ENCODE peak calls at places on chromosomes 11 and 22, in seven cellular contexts. One of them, this sample, is unnamed.

GRCh38 chr22:50249382-50250248 is 1.4 kb downstream of the HDAC10 start:
- DNase-seq in foreskin keratinocyte: no peak
- DNase-seq in osteocyte: no peak
- DNase-seq in foreskin fibroblast: no peak
- DNase-seq in adrenal gland: no peak
- DNase-seq in psoas muscle: no peak
- DNase-seq in K562: no peak
- DNase-seq in this sample: no peak

GRCh38 chr22:46545041-46545796 is 7.8 kb upstream of the CELSR1 start:
- DNase-seq in foreskin keratinocyte: no peak
- DNase-seq in adrenal gland: no peak
- DNase-seq in osteocyte: no peak
- DNase-seq in psoas muscle: no peak
- DNase-seq in foreskin fibroblast: peak
- DNase-seq in K562: no peak
- DNase-seq in this sample: no peak

GRCh38 chr22:42693763-42694683 is 26.6 kb downstream of the A4GALT start:
- DNase-seq in foreskin keratinocyte: no peak
- DNase-seq in psoas muscle: no peak
- DNase-seq in adrenal gland: no peak
- DNase-seq in K562: no peak
- DNase-seq in osteocyte: no peak
- DNase-seq in foreskin fibroblast: no peak
- DNase-seq in this sample: no peak

GRCh38 chr22:49638788-49639187 is 188.9 kb downstream of the BRD1 start:
- DNase-seq in foreskin keratinocyte: no peak
- DNase-seq in K562: no peak
- DNase-seq in adrenal gland: peak
- DNase-seq in osteocyte: no peak
- DNase-seq in psoas muscle: no peak
- DNase-seq in foreskin fibroblast: peak
- DNase-seq in this sample: no peak

GRCh38 chr22:29478326-29479276 is 1.4 kb upstream of the NEFH start:
- DNase-seq in K562: peak
- DNase-seq in adrenal gland: peak
- DNase-seq in foreskin keratinocyte: no peak
- DNase-seq in foreskin fibroblast: peak
- DNase-seq in osteocyte: no peak
- DNase-seq in psoas muscle: no peak
- DNase-seq in this sample: no peak

GRCh38 chr11:89458646-89459045 is 32.5 kb downstream of the NOX4 start:
- DNase-seq in foreskin fibroblast: peak
- DNase-seq in foreskin keratinocyte: no peak
- DNase-seq in adrenal gland: no peak
- DNase-seq in K562: no peak
- DNase-seq in osteocyte: no peak
- DNase-seq in psoas muscle: no peak
- DNase-seq in this sample: no peak

GRCh38 chr11:16977136-16978020 is 36.8 kb downstream of the PLEKHA7 start:
- DNase-seq in foreskin keratinocyte: no peak
- DNase-seq in adrenal gland: no peak
- DNase-seq in K562: no peak
- DNase-seq in foreskin fibroblast: no peak
- DNase-seq in psoas muscle: no peak
- DNase-seq in osteocyte: no peak
- DNase-seq in this sample: no peak

GRCh38 chr11:63502252-63502820 is 3.5 kb upstream of the LGALS12 start:
- DNase-seq in foreskin fibroblast: no peak
- DNase-seq in osteocyte: no peak
- DNase-seq in K562: no peak
- DNase-seq in psoas muscle: no peak
- DNase-seq in adrenal gland: no peak
- DNase-seq in foreskin keratinocyte: no peak
- DNase-seq in this sample: no peak

GRCh38 chr11:131851951-131852350 is 481.5 kb downstream of the NTM start:
- DNase-seq in foreskin fibroblast: no peak
- DNase-seq in psoas muscle: no peak
- DNase-seq in foreskin keratinocyte: no peak
- DNase-seq in K562: no peak
- DNase-seq in osteocyte: no peak
- DNase-seq in adrenal gland: no peak
- DNase-seq in this sample: no peak

GRCh38 chr11:128152796-128153696 is 434.3 kb downstream of the ETS1 start:
- DNase-seq in foreskin fibroblast: no peak
- DNase-seq in osteocyte: no peak
- DNase-seq in adrenal gland: no peak
- DNase-seq in psoas muscle: no peak
- DNase-seq in foreskin keratinocyte: no peak
- DNase-seq in K562: no peak
- DNase-seq in this sample: no peak

GRCh38 chr11:62201376-62201775 is 7.1 kb upstream of the SCGB2A1 start:
- DNase-seq in osteocyte: no peak
- DNase-seq in K562: no peak
- DNase-seq in adrenal gland: no peak
- DNase-seq in foreskin fibroblast: no peak
- DNase-seq in psoas muscle: no peak
- DNase-seq in foreskin keratinocyte: no peak
- DNase-seq in this sample: no peak

GRCh38 chr11:132158091-132158490 is 787.7 kb downstream of the NTM start:
- DNase-seq in osteocyte: no peak
- DNase-seq in K562: no peak
- DNase-seq in foreskin fibroblast: peak
- DNase-seq in adrenal gland: no peak
- DNase-seq in foreskin keratinocyte: no peak
- DNase-seq in psoas muscle: no peak
- DNase-seq in this sample: no peak

GRCh38 chr22:37932401-37932800 is 21.0 kb downstream of the C22orf23 start:
- DNase-seq in adrenal gland: no peak
- DNase-seq in foreskin keratinocyte: no peak
- DNase-seq in psoas muscle: no peak
- DNase-seq in K562: no peak
- DNase-seq in osteocyte: no peak
- DNase-seq in foreskin fibroblast: no peak
- DNase-seq in this sample: no peak

GRCh38 chr22:37929390-37929789 is 23.3 kb downstream of the MICALL1 start:
- DNase-seq in K562: no peak
- DNase-seq in osteocyte: no peak
- DNase-seq in foreskin fibroblast: no peak
- DNase-seq in adrenal gland: no peak
- DNase-seq in foreskin keratinocyte: no peak
- DNase-seq in psoas muscle: no peak
- DNase-seq in this sample: no peak

GRCh38 chr22:37931893-37932389 is 21.5 kb downstream of the C22orf23 start:
- DNase-seq in psoas muscle: no peak
- DNase-seq in foreskin fibroblast: no peak
- DNase-seq in adrenal gland: no peak
- DNase-seq in K562: no peak
- DNase-seq in osteocyte: no peak
- DNase-seq in foreskin keratinocyte: no peak
- DNase-seq in this sample: no peak

GRCh38 chr22:37930270-37930951 is 23.0 kb downstream of the C22orf23 start:
- DNase-seq in foreskin keratinocyte: no peak
- DNase-seq in psoas muscle: no peak
- DNase-seq in osteocyte: no peak
- DNase-seq in adrenal gland: peak
- DNase-seq in foreskin fibroblast: peak
- DNase-seq in K562: no peak
- DNase-seq in this sample: no peak

DNA sequence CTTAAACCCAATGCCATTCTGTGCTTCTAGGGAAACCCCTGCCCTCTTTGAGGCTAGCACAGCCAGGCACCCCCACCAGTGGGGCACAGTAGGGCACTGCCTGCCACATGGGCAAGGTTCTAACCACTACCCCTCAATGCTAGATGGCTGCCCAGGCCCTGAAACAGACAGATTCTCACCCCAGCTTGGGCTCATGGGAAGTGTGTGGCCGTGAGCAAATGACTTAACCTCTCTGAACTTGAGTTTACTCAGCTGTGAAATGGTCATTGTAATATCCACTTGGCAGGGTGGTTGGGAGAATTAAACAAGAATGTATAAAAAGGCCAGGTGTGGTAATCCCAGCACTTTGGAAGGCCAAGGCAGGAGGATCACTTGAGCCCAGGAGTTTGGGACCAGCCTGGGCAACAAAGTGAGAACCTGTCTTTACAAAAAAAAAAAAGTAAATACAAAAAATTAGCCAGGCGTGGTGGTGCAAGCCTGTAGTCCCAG is 22.4 kb downstream of the C22orf23 start:
- DNase-seq in foreskin fibroblast: no peak
- DNase-seq in psoas muscle: no peak
- DNase-seq in adrenal gland: no peak
- DNase-seq in osteocyte: no peak
- DNase-seq in K562: no peak
- DNase-seq in foreskin keratinocyte: no peak
- DNase-seq in this sample: no peak
- TF ChIP-seq CTCF in foreskin fibroblast: no peak
- TF ChIP-seq CTCF in psoas muscle: no peak
- TF ChIP-seq CTCF in adrenal gland: no peak
- TF ChIP-seq CTCF in osteocyte: peak
- TF ChIP-seq CTCF in K562: no peak
- TF ChIP-seq CTCF in foreskin keratinocyte: no peak
- TF ChIP-seq CTCF in this sample: no peak

DNA sequence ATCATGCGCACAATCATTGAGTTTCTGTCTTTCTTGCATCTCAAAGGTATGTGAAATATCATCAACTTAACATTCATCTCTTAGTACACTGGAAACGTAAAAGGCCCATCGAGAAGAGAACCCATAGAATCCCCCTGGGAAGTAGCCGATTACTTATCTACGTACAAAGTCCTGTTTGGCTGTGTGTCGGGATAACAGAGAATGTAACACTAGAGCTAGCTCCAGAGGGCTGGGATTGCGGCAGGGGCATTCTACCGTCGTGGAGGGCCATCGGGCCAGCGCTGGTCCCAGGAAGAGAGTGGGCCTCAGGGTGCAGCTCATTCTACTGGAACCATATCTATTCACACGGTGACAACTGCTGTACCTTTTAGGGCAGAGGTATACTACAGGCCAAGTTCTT is 4.5 kb downstream of the GAL start:
- DNase-seq in psoas muscle: no peak
- DNase-seq in foreskin fibroblast: no peak
- DNase-seq in foreskin keratinocyte: no peak
- DNase-seq in K562: no peak
- DNase-seq in osteocyte: no peak
- DNase-seq in adrenal gland: no peak
- DNase-seq in this sample: no peak
- TF ChIP-seq CTCF in psoas muscle: no peak
- TF ChIP-seq CTCF in foreskin fibroblast: no peak
- TF ChIP-seq CTCF in foreskin keratinocyte: no peak
- TF ChIP-seq CTCF in K562: no peak
- TF ChIP-seq CTCF in osteocyte: no peak
- TF ChIP-seq CTCF in adrenal gland: no peak
- TF ChIP-seq CTCF in this sample: no peak

GRCh38 chr11:57484141-57484710 is 23.9 kb downstream of the RTN4RL2 start:
- DNase-seq in psoas muscle: no peak
- DNase-seq in K562: no peak
- DNase-seq in foreskin keratinocyte: no peak
- DNase-seq in adrenal gland: no peak
- DNase-seq in osteocyte: no peak
- DNase-seq in foreskin fibroblast: no peak
- DNase-seq in this sample: no peak

GRCh38 chr11:57483570-57483934 is 23.2 kb downstream of the RTN4RL2 start:
- DNase-seq in foreskin keratinocyte: no peak
- DNase-seq in foreskin fibroblast: no peak
- DNase-seq in osteocyte: no peak
- DNase-seq in psoas muscle: no peak
- DNase-seq in adrenal gland: no peak
- DNase-seq in K562: no peak
- DNase-seq in this sample: no peak

GRCh38 chr11:57481315-57481714 is 21.0 kb downstream of the RTN4RL2 start:
- DNase-seq in foreskin keratinocyte: no peak
- DNase-seq in psoas muscle: no peak
- DNase-seq in adrenal gland: no peak
- DNase-seq in foreskin fibroblast: no peak
- DNase-seq in osteocyte: no peak
- DNase-seq in K562: no peak
- DNase-seq in this sample: no peak

GRCh38 chr11:57481915-57482781 is 21.8 kb downstream of the RTN4RL2 start:
- DNase-seq in psoas muscle: no peak
- DNase-seq in foreskin keratinocyte: no peak
- DNase-seq in foreskin fibroblast: no peak
- DNase-seq in adrenal gland: no peak
- DNase-seq in osteocyte: no peak
- DNase-seq in K562: no peak
- DNase-seq in this sample: no peak

DNA sequence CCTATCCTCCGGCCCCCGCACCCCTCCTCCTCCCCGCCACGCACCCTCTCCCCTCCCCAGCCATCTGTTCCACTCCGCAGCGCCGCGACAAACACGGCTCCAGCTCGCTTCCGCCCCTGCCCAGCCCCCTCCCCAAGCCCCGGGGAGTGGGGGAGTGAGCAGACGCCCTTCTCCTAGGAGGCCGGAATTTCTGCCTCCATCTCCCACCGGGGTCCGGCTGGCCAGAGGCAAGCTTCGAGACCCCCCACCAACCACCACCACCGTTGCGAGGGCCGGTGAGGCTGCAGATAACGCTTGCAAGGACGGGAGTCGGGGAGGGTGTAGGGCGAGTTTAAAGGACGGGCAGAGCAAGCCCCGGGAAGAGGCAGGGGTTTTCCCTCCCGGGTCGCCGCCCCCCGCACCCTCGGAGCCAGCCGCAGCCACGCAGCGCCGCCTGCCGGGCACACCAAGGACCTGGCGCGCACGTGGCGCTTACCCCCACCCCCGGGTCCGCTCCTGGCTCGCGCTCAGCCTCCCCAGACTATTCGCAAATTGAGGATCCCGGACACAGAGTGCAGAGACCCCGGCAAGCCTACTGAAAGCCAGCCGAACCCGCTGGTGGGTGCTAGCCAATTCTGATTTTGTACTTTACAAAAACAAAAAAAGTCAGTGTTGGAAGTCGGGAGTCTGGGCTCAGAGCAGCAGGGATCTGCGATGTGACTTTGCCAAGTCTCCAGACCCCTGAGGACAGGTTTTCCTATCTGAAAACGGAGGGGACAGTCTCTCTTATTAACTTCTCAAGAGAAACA is 22.6 kb downstream of the RTN4RL2 start:
- DNase-seq in foreskin fibroblast: peak
- DNase-seq in psoas muscle: peak
- DNase-seq in osteocyte: no peak
- DNase-seq in adrenal gland: peak
- DNase-seq in K562: no peak
- DNase-seq in foreskin keratinocyte: no peak
- DNase-seq in this sample: no peak
- TF ChIP-seq CTCF in foreskin fibroblast: peak
- TF ChIP-seq CTCF in psoas muscle: peak
- TF ChIP-seq CTCF in osteocyte: peak
- TF ChIP-seq CTCF in adrenal gland: peak
- TF ChIP-seq CTCF in K562: no peak
- TF ChIP-seq CTCF in foreskin keratinocyte: peak
- TF ChIP-seq CTCF in this sample: peak

DNA sequence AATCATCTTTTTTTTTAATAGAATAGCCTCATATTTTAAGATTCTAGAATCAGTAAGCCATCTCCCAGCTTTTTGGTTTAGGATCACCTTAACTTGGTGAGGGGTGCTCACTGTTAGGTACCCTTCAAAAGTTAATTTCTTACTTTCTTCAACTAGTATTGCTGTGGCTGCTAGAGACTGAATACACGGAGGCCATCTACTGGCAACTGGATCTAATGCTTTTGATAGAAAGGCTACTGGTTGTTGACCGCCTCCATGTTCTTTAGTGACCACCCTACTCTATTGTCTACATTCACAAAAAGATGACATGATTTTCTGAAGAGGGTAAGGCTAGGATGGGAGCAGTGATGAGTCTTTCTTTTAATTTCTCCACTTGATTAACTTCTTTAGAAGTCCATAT is 16.7 kb upstream of the ALDH3B2 start:
- DNase-seq in adrenal gland: no peak
- DNase-seq in psoas muscle: no peak
- DNase-seq in foreskin fibroblast: peak
- DNase-seq in osteocyte: no peak
- DNase-seq in K562: no peak
- DNase-seq in foreskin keratinocyte: no peak
- DNase-seq in this sample: no peak
- TF ChIP-seq CTCF in adrenal gland: no peak
- TF ChIP-seq CTCF in psoas muscle: no peak
- TF ChIP-seq CTCF in foreskin fibroblast: peak
- TF ChIP-seq CTCF in osteocyte: no peak
- TF ChIP-seq CTCF in K562: peak
- TF ChIP-seq CTCF in foreskin keratinocyte: peak
- TF ChIP-seq CTCF in this sample: no peak

This sample was measured in AG09319.